ENCODE peak calls at places on chromosomes 1 and 21, in eight cellular contexts. R, Y, G, Z, K, V, J and M are unnamed samples.

GRCh38 chr1:230867903-230868735 is at the start of gene C1orf198:
- DNase-seq in R (peak; percentile 31), Y (peak; percentile 97), G (peak; percentile 74), Z (no peak), K (no peak), V (peak; percentile 67), J (peak; percentile 51), M (peak; percentile 85)

GRCh38 chr1:227214170-227214569 is 104.1 kb downstream of the CDC42BPA start:
- DNase-seq in R (no peak), Y (no peak), G (no peak), Z (no peak), K (no peak), V (no peak), J (no peak), M (no peak)

GRCh38 chr21:37582613-37583012 is 216.0 kb downstream of the DYRK1A start:
- DNase-seq in R (peak; percentile 56), Y (peak; percentile 58), G (peak; percentile 6), Z (peak; percentile 77), K (no peak), V (no peak), J (peak; percentile 10), M (no peak)

GRCh38 chr21:36150192-36150711 is 6.4 kb upstream of the DOP1B start:
- DNase-seq in R (peak; percentile 69), Y (no peak), G (no peak), Z (peak; percentile 66), K (peak; percentile 63), V (no peak), J (no peak), M (peak; percentile 68)

GRCh38 chr1:19326748-19327065 is 14.6 kb downstream of the SLC66A1 start:
- DNase-seq in R (no peak), Y (no peak), G (no peak), Z (no peak), K (no peak), V (no peak), J (no peak), M (no peak)

GRCh38 chr1:227891223-227891954 is 56.3 kb downstream of the WNT9A start:
- DNase-seq in R (no peak), Y (no peak), G (no peak), Z (no peak), K (peak; percentile 15), V (no peak), J (no peak), M (peak; percentile 10)

GRCh38 chr1:30697977-30698376 is 25.4 kb downstream of the MATN1 start:
- DNase-seq in R (peak; percentile 46), Y (no peak), G (no peak), Z (peak; percentile 75), K (peak; percentile 34), V (no peak), J (no peak), M (no peak)

GRCh38 chr1:6016191-6016865 is 24.1 kb upstream of the NPHP4 start:
- DNase-seq in R (peak; percentile 92), Y (no peak), G (no peak), Z (peak; percentile 20), K (no peak), V (no peak), J (peak; percentile 9), M (no peak)

GRCh38 chr1:39409055-39409816 is 82.2 kb upstream of the BMP8A start:
- DNase-seq in R (peak; percentile 55), Y (peak; percentile 38), G (peak; percentile 28), Z (peak; percentile 82), K (peak; percentile 63), V (no peak), J (peak; percentile 21), M (peak; percentile 69)

GRCh38 chr1:155178441-155179106 is 4.9 kb downstream of the TRIM46 start:
- DNase-seq in R (no peak), Y (no peak), G (peak; percentile 9), Z (no peak), K (no peak), V (no peak), J (no peak), M (no peak)

GRCh38 chr1:49294539-49294938 is 517.8 kb upstream of the BEND5 start:
- DNase-seq in R (no peak), Y (no peak), G (no peak), Z (no peak), K (no peak), V (no peak), J (no peak), M (no peak)

GRCh38 chr1:84427520-84428188 is 29.4 kb downstream of the DNASE2B start:
- DNase-seq in R (peak; percentile 38), Y (no peak), G (no peak), Z (no peak), K (no peak), V (no peak), J (no peak), M (no peak)

GRCh38 chr1:227544067-227544655 is 19.2 kb upstream of the ZNF678 start:
- DNase-seq in R (no peak), Y (no peak), G (no peak), Z (no peak), K (no peak), V (no peak), J (no peak), M (no peak)

GRCh38 chr1:214401666-214402065 is 120.7 kb downstream of the SMYD2 start:
- DNase-seq in R (no peak), Y (no peak), G (no peak), Z (no peak), K (no peak), V (no peak), J (no peak), M (no peak)

GRCh38 chr1:150066838-150067183 is 765 bp upstream of the VPS45 start:
- DNase-seq in R (no peak), Y (peak; percentile 65), G (peak; percentile 19), Z (no peak), K (peak; percentile 25), V (peak; percentile 12), J (no peak), M (peak; percentile 69)

GRCh38 chr1:53401815-53402745 is 57.1 kb upstream of the DMRTB1 start:
- DNase-seq in R (no peak), Y (no peak), G (no peak), Z (no peak), K (no peak), V (no peak), J (no peak), M (no peak)

GRCh38 chr1:201434266-201434665 is 12.7 kb upstream of the TNNI1 start:
- DNase-seq in R (no peak), Y (no peak), G (no peak), Z (no peak), K (no peak), V (no peak), J (no peak), M (no peak)

GRCh38 chr1:64663654-64664053 is 81.2 kb upstream of the RAVER2 start:
- DNase-seq in R (peak; percentile 9), Y (peak; percentile 30), G (no peak), Z (no peak), K (no peak), V (no peak), J (no peak), M (no peak)

GRCh38 chr1:234755449-234755863 is 145.5 kb upstream of the IRF2BP2 start:
- DNase-seq in R (peak; percentile 72), Y (no peak), G (peak; percentile 63), Z (peak; percentile 93), K (peak; percentile 91), V (no peak), J (peak; percentile 46), M (peak; percentile 43)

GRCh38 chr21:33988237-33988835 is 72.7 kb upstream of the ATP5PO start:
- DNase-seq in R (no peak), Y (peak; percentile 26), G (no peak), Z (no peak), K (no peak), V (no peak), J (no peak), M (no peak)